ENCODE peak calls at places on chromosome 4, in six cellular contexts. One of them, this sample, is unnamed.

GRCh38 chr4:160371446-160371845 is 1268.6 kb downstream of the RAPGEF2 start:
- DNase-seq in SK-N-SH: no peak
- DNase-seq in fibroblast of lung: peak; percentile 1
- DNase-seq in A549: no peak
- DNase-seq in suprapubic skin: no peak
- DNase-seq in cardiac muscle cell: no peak
- DNase-seq in this sample: no peak

GRCh38 chr4:80138556-80139538 is 58.5 kb upstream of the PRDM8 start:
- DNase-seq in suprapubic skin: no peak
- DNase-seq in fibroblast of lung: peak; percentile 74
- DNase-seq in A549: no peak
- DNase-seq in SK-N-SH: no peak
- DNase-seq in cardiac muscle cell: no peak
- DNase-seq in this sample: no peak

GRCh38 chr4:21134994-21135393 is 434.7 kb downstream of the PACRGL start:
- DNase-seq in A549: no peak
- DNase-seq in suprapubic skin: no peak
- DNase-seq in SK-N-SH: peak; percentile 38
- DNase-seq in cardiac muscle cell: peak; percentile 5
- DNase-seq in fibroblast of lung: peak; percentile 7
- DNase-seq in this sample: no peak

GRCh38 chr4:140251566-140251965 is 97.6 kb upstream of the MAML3 start:
- DNase-seq in suprapubic skin: no peak
- DNase-seq in A549: no peak
- DNase-seq in SK-N-SH: no peak
- DNase-seq in fibroblast of lung: no peak
- DNase-seq in cardiac muscle cell: no peak
- DNase-seq in this sample: no peak

GRCh38 chr4:95546236-95546635 is 2.5 kb downstream of the UNC5C start:
- DNase-seq in cardiac muscle cell: no peak
- DNase-seq in SK-N-SH: no peak
- DNase-seq in A549: no peak
- DNase-seq in suprapubic skin: no peak
- DNase-seq in fibroblast of lung: no peak
- DNase-seq in this sample: no peak

GRCh38 chr4:145437466-145437865 is 44.2 kb upstream of the SMAD1 start:
- DNase-seq in SK-N-SH: no peak
- DNase-seq in cardiac muscle cell: no peak
- DNase-seq in fibroblast of lung: no peak
- DNase-seq in A549: no peak
- DNase-seq in suprapubic skin: no peak
- DNase-seq in this sample: no peak

GRCh38 chr4:52968696-52969095 is 106.6 kb downstream of the RASL11B start:
- DNase-seq in suprapubic skin: no peak
- DNase-seq in SK-N-SH: no peak
- DNase-seq in cardiac muscle cell: no peak
- DNase-seq in fibroblast of lung: no peak
- DNase-seq in A549: no peak
- DNase-seq in this sample: no peak

GRCh38 chr4:106063009-106063408 is 167.7 kb downstream of the NPNT start:
- DNase-seq in A549: no peak
- DNase-seq in fibroblast of lung: peak; percentile 76
- DNase-seq in cardiac muscle cell: no peak
- DNase-seq in suprapubic skin: no peak
- DNase-seq in SK-N-SH: no peak
- DNase-seq in this sample: no peak

GRCh38 chr4:99077177-99077576 is 11.4 kb downstream of the ADH5 start:
- DNase-seq in suprapubic skin: no peak
- DNase-seq in fibroblast of lung: no peak
- DNase-seq in cardiac muscle cell: no peak
- DNase-seq in SK-N-SH: no peak
- DNase-seq in A549: no peak
- DNase-seq in this sample: no peak

GRCh38 chr4:102439835-102440234 is 61.3 kb upstream of the NFKB1 start:
- DNase-seq in fibroblast of lung: peak; percentile 72
- DNase-seq in suprapubic skin: no peak
- DNase-seq in SK-N-SH: peak; percentile 22
- DNase-seq in A549: peak; percentile 8
- DNase-seq in cardiac muscle cell: peak; percentile 11
- DNase-seq in this sample: no peak

GRCh38 chr4:48831532-48832015 is 686 bp downstream of the OCIAD1 start:
- DNase-seq in SK-N-SH: no peak
- DNase-seq in fibroblast of lung: no peak
- DNase-seq in A549: no peak
- DNase-seq in suprapubic skin: no peak
- DNase-seq in cardiac muscle cell: no peak
- DNase-seq in this sample: no peak

GRCh38 chr4:89356086-89356485 is 48.5 kb upstream of the GPRIN3 start:
- DNase-seq in cardiac muscle cell: no peak
- DNase-seq in SK-N-SH: no peak
- DNase-seq in fibroblast of lung: peak; percentile 22
- DNase-seq in A549: no peak
- DNase-seq in suprapubic skin: no peak
- DNase-seq in this sample: no peak

GRCh38 chr4:57074753-57075152 is 35.4 kb downstream of the IGFBP7 start:
- DNase-seq in fibroblast of lung: peak; percentile 89
- DNase-seq in A549: no peak
- DNase-seq in cardiac muscle cell: no peak
- DNase-seq in suprapubic skin: no peak
- DNase-seq in SK-N-SH: peak; percentile 24
- DNase-seq in this sample: no peak

GRCh38 chr4:160319221-160319867 is 1216.5 kb downstream of the RAPGEF2 start:
- DNase-seq in cardiac muscle cell: no peak
- DNase-seq in SK-N-SH: no peak
- DNase-seq in fibroblast of lung: peak; percentile 61
- DNase-seq in suprapubic skin: no peak
- DNase-seq in A549: peak; percentile 73
- DNase-seq in this sample: no peak

GRCh38 chr4:107709916-107710315 is 10.1 kb downstream of the PAPSS1 start:
- DNase-seq in suprapubic skin: no peak
- DNase-seq in SK-N-SH: no peak
- DNase-seq in cardiac muscle cell: no peak
- DNase-seq in fibroblast of lung: peak; percentile 22
- DNase-seq in A549: no peak
- DNase-seq in this sample: no peak

DNA sequence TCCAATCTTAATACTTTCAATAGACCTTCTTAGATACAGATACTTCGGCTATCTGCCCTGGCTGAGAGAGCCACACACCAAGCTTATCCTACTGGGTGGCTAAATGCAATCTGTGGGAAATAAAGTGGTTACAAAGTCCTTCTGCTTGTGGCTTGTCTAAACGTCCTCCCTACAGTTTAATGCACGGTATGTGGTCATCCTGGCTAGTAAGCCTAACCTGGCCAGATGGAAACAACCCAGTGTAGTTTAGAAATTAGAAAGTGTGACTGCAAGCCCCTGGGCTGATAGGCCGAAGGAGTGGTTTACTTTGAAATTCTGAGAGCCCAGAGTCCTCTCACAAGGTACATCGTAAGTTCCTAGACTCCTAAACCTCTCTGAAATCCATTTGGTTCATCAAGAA is 47.9 kb downstream of the HELT start:
- DNase-seq in cardiac muscle cell: no peak
- DNase-seq in SK-N-SH: no peak
- DNase-seq in A549: no peak
- DNase-seq in fibroblast of lung: no peak
- DNase-seq in suprapubic skin: no peak
- DNase-seq in this sample: no peak
- H3K4me1 ChIP-seq in cardiac muscle cell: no peaks in the 10 kb centered on the region
- H3K4me1 ChIP-seq in SK-N-SH: no peaks in the 10 kb centered on the region
- H3K4me1 ChIP-seq in A549: no peaks in the 10 kb centered on the region
- H3K4me1 ChIP-seq in fibroblast of lung: no peaks in the 10 kb centered on the region
- H3K4me1 ChIP-seq in suprapubic skin: no peaks in the 10 kb centered on the region
- H3K4me1 ChIP-seq in this sample: no peaks in the 10 kb centered on the region

GRCh38 chr4:180434131-180434895 is 1808.9 kb upstream of the TENM3 start:
- DNase-seq in fibroblast of lung: no peak
- DNase-seq in SK-N-SH: no peak
- DNase-seq in cardiac muscle cell: no peak
- DNase-seq in suprapubic skin: no peak
- DNase-seq in A549: no peak
- DNase-seq in this sample: no peak
- H3K27ac ChIP-seq in fibroblast of lung: no peak overlapping the region
- H3K27ac ChIP-seq in SK-N-SH: no peak overlapping the region
- H3K27ac ChIP-seq in cardiac muscle cell: no peak overlapping the region
- H3K27ac ChIP-seq in suprapubic skin: no peak overlapping the region
- H3K27ac ChIP-seq in A549: no peak overlapping the region
- H3K27ac ChIP-seq in this sample: no peak overlapping the region

DNA sequence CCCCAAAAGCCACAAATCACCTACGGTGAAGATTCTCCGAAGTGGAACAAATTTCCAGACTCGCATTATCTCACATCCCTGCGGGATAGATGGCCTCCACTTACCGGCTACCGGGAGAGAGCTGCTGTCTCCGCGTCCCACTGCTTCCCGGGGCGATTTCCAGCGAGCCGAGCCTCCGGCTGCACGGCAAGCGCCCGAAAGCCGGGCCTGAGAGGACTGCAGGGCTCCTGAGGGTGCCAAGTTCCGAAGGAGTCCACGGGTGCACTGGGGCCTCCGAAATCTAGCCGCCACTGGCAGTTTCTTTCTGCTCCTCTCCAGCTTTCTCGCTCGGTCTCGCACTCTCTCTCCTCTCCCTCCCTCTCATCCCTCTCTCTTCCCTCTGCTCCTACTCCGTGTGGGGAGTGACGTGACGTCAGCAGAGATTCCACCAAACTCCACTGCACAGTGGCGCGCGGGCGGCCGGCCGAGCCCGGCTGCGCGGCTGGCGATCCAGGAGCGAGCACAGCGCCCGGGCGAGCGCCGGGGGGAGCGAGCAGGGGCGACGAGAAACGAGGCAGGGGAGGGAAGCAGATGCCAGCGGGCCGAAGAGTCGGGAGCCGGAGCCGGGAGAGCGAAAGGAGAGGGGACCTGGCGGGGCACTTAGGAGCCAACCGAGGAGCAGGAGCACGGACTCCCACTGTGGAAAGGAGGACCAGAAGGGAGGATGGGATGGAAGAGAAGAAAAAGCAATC is 14.0 kb upstream of the PITX2 start:
- DNase-seq in suprapubic skin: no peak
- DNase-seq in A549: peak; percentile 56
- DNase-seq in cardiac muscle cell: peak; percentile 55
- DNase-seq in fibroblast of lung: peak; percentile 46
- DNase-seq in SK-N-SH: no peak
- DNase-seq in this sample: no peak
- H3K4me3 ChIP-seq in suprapubic skin: peak overlapping the region; percentile 41
- H3K4me3 ChIP-seq in A549: peak overlapping the region; percentile 70
- H3K4me3 ChIP-seq in cardiac muscle cell: peak overlapping the region; percentile 17
- H3K4me3 ChIP-seq in fibroblast of lung: peak overlapping the region; percentile 14
- H3K4me3 ChIP-seq in SK-N-SH: peak overlapping the region; percentile 35
- H3K4me3 ChIP-seq in this sample: peak overlapping the region; percentile 27

GRCh38 chr4:7854697-7855370 is 84.8 kb downstream of the AFAP1 start:
- DNase-seq in cardiac muscle cell: no peak
- DNase-seq in suprapubic skin: no peak
- DNase-seq in A549: no peak
- DNase-seq in SK-N-SH: no peak
- DNase-seq in fibroblast of lung: peak; percentile 80
- DNase-seq in this sample: no peak
- H3K4me1 ChIP-seq in cardiac muscle cell: peaks cover 10% of the 10 kb centered on the region
- H3K4me1 ChIP-seq in suprapubic skin: peaks cover 13% of the 10 kb centered on the region
- H3K4me1 ChIP-seq in A549: peaks cover 62% of the 10 kb centered on the region
- H3K4me1 ChIP-seq in SK-N-SH: peaks cover 35% of the 10 kb centered on the region
- H3K4me1 ChIP-seq in fibroblast of lung: peaks cover 9% of the 10 kb centered on the region
- H3K4me1 ChIP-seq in this sample: peaks cover 15% of the 10 kb centered on the region

GRCh38 chr4:5770051-5770450 is 59.0 kb downstream of the EVC start:
- DNase-seq in SK-N-SH: no peak
- DNase-seq in fibroblast of lung: no peak
- DNase-seq in suprapubic skin: no peak
- DNase-seq in cardiac muscle cell: no peak
- DNase-seq in A549: no peak
- DNase-seq in this sample: peak; percentile 40

GRCh38 chr4:5773271-5773555 is 62.2 kb downstream of the EVC start:
- DNase-seq in fibroblast of lung: peak; percentile 78
- DNase-seq in cardiac muscle cell: no peak
- DNase-seq in suprapubic skin: peak; percentile 54
- DNase-seq in A549: no peak
- DNase-seq in SK-N-SH: no peak
- DNase-seq in this sample: no peak

GRCh38 chr4:5776510-5776909 is 65.5 kb downstream of the EVC start:
- DNase-seq in suprapubic skin: no peak
- DNase-seq in A549: no peak
- DNase-seq in fibroblast of lung: no peak
- DNase-seq in SK-N-SH: no peak
- DNase-seq in cardiac muscle cell: no peak
- DNase-seq in this sample: no peak

GRCh38 chr4:5774416-5775056 is 63.5 kb downstream of the EVC start:
- DNase-seq in cardiac muscle cell: no peak
- DNase-seq in fibroblast of lung: no peak
- DNase-seq in A549: no peak
- DNase-seq in suprapubic skin: peak; percentile 13
- DNase-seq in SK-N-SH: no peak
- DNase-seq in this sample: no peak

GRCh38 chr4:5772528-5773270 is 61.7 kb downstream of the EVC start:
- DNase-seq in suprapubic skin: peak; percentile 59
- DNase-seq in SK-N-SH: no peak
- DNase-seq in fibroblast of lung: no peak
- DNase-seq in cardiac muscle cell: no peak
- DNase-seq in A549: no peak
- DNase-seq in this sample: no peak
- H3K27ac ChIP-seq in suprapubic skin: no peak overlapping the region
- H3K27ac ChIP-seq in SK-N-SH: peak overlapping the region; percentile 34
- H3K27ac ChIP-seq in fibroblast of lung: no peak overlapping the region
- H3K27ac ChIP-seq in cardiac muscle cell: no peak overlapping the region
- H3K27ac ChIP-seq in A549: no peak overlapping the region
- H3K27ac ChIP-seq in this sample: no peak overlapping the region

DNA sequence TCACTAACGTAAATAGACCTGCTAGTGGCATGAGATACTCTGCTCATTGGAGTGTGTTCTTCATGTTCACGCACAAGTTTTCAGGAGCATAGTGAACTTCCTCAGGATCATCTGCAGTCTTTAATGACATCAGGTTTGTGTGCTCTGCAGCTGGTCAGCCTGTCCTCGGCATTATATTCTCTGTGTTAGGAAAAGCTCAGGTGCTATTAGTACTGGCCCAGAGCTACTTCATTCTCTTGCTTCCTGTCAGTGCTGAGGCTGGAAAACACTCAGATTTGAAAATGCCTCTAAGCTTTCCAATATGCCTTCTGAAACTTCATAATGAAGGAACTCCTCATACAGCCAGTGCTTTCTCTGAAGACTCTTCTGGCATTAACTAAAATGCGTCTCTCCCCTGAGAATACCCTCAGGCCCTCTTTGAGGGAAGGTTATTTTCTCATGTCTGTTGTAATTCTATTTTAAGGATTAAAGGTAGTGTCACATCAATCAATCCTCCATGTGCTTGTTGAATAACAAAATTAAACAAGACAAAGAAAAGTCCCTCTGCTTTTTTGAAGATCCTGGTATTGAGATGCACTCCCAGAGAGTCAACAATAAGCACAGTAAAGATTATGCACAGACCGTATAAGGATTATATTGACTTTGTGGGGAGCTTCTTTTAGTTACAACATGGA is 666.4 kb downstream of the ADGRL3 start:
- DNase-seq in fibroblast of lung: no peak
- DNase-seq in cardiac muscle cell: no peak
- DNase-seq in suprapubic skin: no peak
- DNase-seq in SK-N-SH: no peak
- DNase-seq in A549: no peak
- DNase-seq in this sample: no peak
- H3K4me3 ChIP-seq in fibroblast of lung: no peak overlapping the region
- H3K4me3 ChIP-seq in cardiac muscle cell: no peak overlapping the region
- H3K4me3 ChIP-seq in suprapubic skin: no peak overlapping the region
- H3K4me3 ChIP-seq in SK-N-SH: no peak overlapping the region
- H3K4me3 ChIP-seq in A549: no peak overlapping the region
- H3K4me3 ChIP-seq in this sample: no peak overlapping the region

GRCh38 chr4:168850016-168850415 is 160.0 kb downstream of the CBR4 start:
- DNase-seq in A549: no peak
- DNase-seq in cardiac muscle cell: no peak
- DNase-seq in suprapubic skin: no peak
- DNase-seq in SK-N-SH: no peak
- DNase-seq in fibroblast of lung: peak; percentile 23
- DNase-seq in this sample: no peak
- H3K4me1 ChIP-seq in A549: peaks cover 30% of the 10 kb centered on the region
- H3K4me1 ChIP-seq in cardiac muscle cell: peaks cover 43% of the 10 kb centered on the region
- H3K4me1 ChIP-seq in suprapubic skin: peaks cover 48% of the 10 kb centered on the region
- H3K4me1 ChIP-seq in SK-N-SH: peaks cover 32% of the 10 kb centered on the region
- H3K4me1 ChIP-seq in fibroblast of lung: peaks cover 11% of the 10 kb centered on the region
- H3K4me1 ChIP-seq in this sample: peaks cover 81% of the 10 kb centered on the region